ENCODE peak calls at places on chromosome 3, in four cellular contexts. V is GM12891, Q is GM12878, B is H1. H is an unnamed sample.

GRCh38 chr3:52455283-52456168 is at the start of gene NISCH:
- DNase-seq in V (peak; percentile 95), Q (peak; percentile 30), B (no peak), H (peak; percentile 95)

GRCh38 chr3:151283907-151284461 is 5.6 kb upstream of the P2RY14 start:
- DNase-seq in V (no peak), Q (no peak), B (no peak), H (no peak)

GRCh38 chr3:130341388-130341787 is 4.1 kb upstream of the COL6A5 start:
- DNase-seq in V (no peak), Q (no peak), B (no peak), H (no peak)

GRCh38 chr3:159765025-159765859 is 223.4 kb upstream of the IL12A start:
- DNase-seq in V (no peak), Q (no peak), B (peak; percentile 53), H (peak; percentile 15)

GRCh38 chr3:139811331-139811730 is 123.7 kb upstream of the CLSTN2 start:
- DNase-seq in V (no peak), Q (no peak), B (no peak), H (no peak)

GRCh38 chr3:69718832-69719231 is 20.4 kb upstream of the MITF start:
- DNase-seq in V (no peak), Q (no peak), B (peak; percentile 2), H (no peak)

GRCh38 chr3:34268032-34268760 is 469.8 kb downstream of the PDCD6IP start:
- DNase-seq in V (no peak), Q (no peak), B (no peak), H (no peak)

GRCh38 chr3:154730221-154730620 is 300.2 kb upstream of the GPR149 start:
- DNase-seq in V (no peak), Q (no peak), B (no peak), H (no peak)

GRCh38 chr3:142348460-142348859 is 99.4 kb downstream of the XRN1 start:
- DNase-seq in V (no peak), Q (no peak), B (no peak), H (no peak)

GRCh38 chr3:12350151-12350813 is 61.4 kb downstream of the PPARG start:
- DNase-seq in V (no peak), Q (no peak), B (no peak), H (no peak)

GRCh38 chr3:56629044-56629443 is 54.0 kb downstream of the TASOR start:
- DNase-seq in V (no peak), Q (peak; percentile 3), B (no peak), H (no peak)

GRCh38 chr3:55243686-55244085 is 243.4 kb downstream of the WNT5A start:
- DNase-seq in V (no peak), Q (no peak), B (no peak), H (no peak)

GRCh38 chr3:169686874-169687273 is 23.4 kb upstream of the MECOM start:
- DNase-seq in V (no peak), Q (no peak), B (no peak), H (no peak)

GRCh38 chr3:157436583-157437300 is at the start of gene PTX3:
- DNase-seq in V (no peak), Q (no peak), B (no peak), H (no peak)

GRCh38 chr3:126364130-126364695 is 7.0 kb upstream of the KLF15 start:
- DNase-seq in V (no peak), Q (no peak), B (no peak), H (no peak)

GRCh38 chr3:98734737-98735136 is 28.4 kb upstream of the ST3GAL6 start:
- DNase-seq in V (no peak), Q (no peak), B (no peak), H (no peak)

GRCh38 chr3:45889278-45889833 is 3.0 kb downstream of the CCR9 start:
- DNase-seq in V (no peak), Q (no peak), B (no peak), H (no peak)

GRCh38 chr3:2141482-2141881 is 42.8 kb downstream of the CNTN4 start:
- DNase-seq in V (no peak), Q (no peak), B (no peak), H (no peak)

GRCh38 chr3:137148917-137149316 is 191.1 kb downstream of the IL20RB start:
- DNase-seq in V (no peak), Q (no peak), B (no peak), H (no peak)

GRCh38 chr3:43723121-43723734 is 32.5 kb downstream of the ABHD5 start:
- DNase-seq in V (no peak), Q (no peak), B (no peak), H (no peak)

GRCh38 chr3:194138098-194138474 is 2.1 kb downstream of the HES1 start:
- DNase-seq in V (no peak), Q (no peak), B (no peak), H (no peak)

GRCh38 chr3:195041871-195042740 is 228.9 kb downstream of the XXYLT1 start:
- DNase-seq in V (no peak), Q (no peak), B (no peak), H (no peak)

GRCh38 chr3:182829761-182830405 is 36.6 kb downstream of the ATP11B start:
- DNase-seq in V (no peak), Q (no peak), B (no peak), H (no peak)

GRCh38 chr3:47120138-47120537 is 43.8 kb downstream of the SETD2 start:
- DNase-seq in V (no peak), Q (no peak), B (no peak), H (no peak)

GRCh38 chr3:5630396-5630795 is 442.9 kb downstream of the EDEM1 start:
- DNase-seq in V (no peak), Q (no peak), B (no peak), H (no peak)

GRCh38 chr3:40971191-40972168 is 227.8 kb upstream of the CTNNB1 start:
- DNase-seq in V (peak; percentile 17), Q (peak; percentile 93), B (no peak), H (peak; percentile 25)

GRCh38 chr3:45972534-45973402 is 22.9 kb downstream of the FYCO1 start:
- DNase-seq in V (no peak), Q (no peak), B (no peak), H (no peak)

GRCh38 chr3:172082269-172082668 is 42.9 kb downstream of the FNDC3B start:
- DNase-seq in V (no peak), Q (no peak), B (no peak), H (no peak)

GRCh38 chr3:64741344-64741743 is 53.5 kb upstream of the ADAMTS9 start:
- DNase-seq in V (no peak), Q (no peak), B (no peak), H (no peak)

GRCh38 chr3:77039606-77040553 is at the start of gene ROBO2:
- DNase-seq in V (no peak), Q (no peak), B (no peak), H (no peak)

GRCh38 chr3:79872483-79872882 is 104.7 kb upstream of the ROBO1 start:
- DNase-seq in V (no peak), Q (no peak), B (no peak), H (no peak)

GRCh38 chr3:125357032-125357658 is 18.0 kb downstream of the ZNF148 start:
- DNase-seq in V (peak; percentile 66), Q (no peak), B (no peak), H (peak; percentile 58)

GRCh38 chr3:24945575-24945974 is 450.9 kb upstream of the THRB start:
- DNase-seq in V (no peak), Q (no peak), B (no peak), H (no peak)

GRCh38 chr3:13650210-13651056 is 101.5 kb downstream of the FBLN2 start:
- DNase-seq in V (peak; percentile 87), Q (no peak), B (peak; percentile 54), H (peak; percentile 81)

DNA sequence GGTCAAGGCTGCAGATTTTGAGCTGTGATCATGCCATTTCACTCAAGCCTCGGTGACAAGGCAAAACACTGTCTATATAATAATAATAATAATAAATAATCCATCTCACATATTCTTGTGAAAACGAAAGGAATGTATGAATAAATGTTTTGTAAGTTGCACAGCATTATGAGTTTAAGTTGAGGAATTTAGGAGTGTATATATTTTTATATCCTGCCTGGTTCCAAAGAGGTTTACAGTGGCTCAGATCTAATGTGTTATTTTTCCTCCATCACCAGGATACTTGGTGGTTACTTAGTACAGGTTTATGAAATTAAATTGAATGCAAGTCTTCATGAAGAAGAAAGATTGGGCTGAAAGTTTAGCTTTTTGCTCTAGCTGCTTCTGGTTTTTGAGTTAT is 77.3 kb downstream of the ATG7 start:
- DNase-seq in V (no peak), Q (no peak), B (no peak), H (no peak)
- TF ChIP-seq TAF1 in V (no peak), Q (no peak), B (no peak), H (no peak)

GRCh38 chr3:127672429-127673190 is at the start of gene ABTB1:
- DNase-seq in V (peak; percentile 97), Q (no peak), B (no peak), H (peak; percentile 95)
- TF ChIP-seq POLR2A in V (no peak), Q (peak; percentile 87), B (no peak), H (peak; percentile 78)

GRCh38 chr3:145145461-145145860 is 1015.5 kb downstream of the PLOD2 start:
- DNase-seq in V (no peak), Q (no peak), B (no peak), H (no peak)
- TF ChIP-seq POLR2AphosphoS5 in V (no peak), Q (no peak), B (no peak), H (no peak)

GRCh38 chr3:119352863-119353527 is 58.8 kb downstream of the ARHGAP31 start:
- DNase-seq in V (no peak), Q (no peak), B (no peak), H (no peak)
- TF ChIP-seq TAF1 in V (no peak), Q (no peak), B (no peak), H (no peak)

GRCh38 chr3:66220602-66221377 is at the start of gene SLC25A26:
- DNase-seq in V (peak; percentile 90), Q (peak; percentile 82), B (peak; percentile 81), H (peak; percentile 90)
- TF ChIP-seq POLR2A in V (peak; percentile 94), Q (peak; percentile 99), B (peak; percentile 89), H (peak; percentile 89)

H was measured in GM12892.